ENCODE peak calls at places on chromosomes 3 and 15, in six cellular contexts. B, M, D, I, J and N are unnamed samples.

GRCh38 chr15:85402195-85402921 is 22.0 kb downstream of the AKAP13 start:
- DNase-seq in B (no peak), M (no peak), I (no peak), J (no peak), D (no peak), N (no peak)

GRCh38 chr15:45185903-45186770 is 1.6 kb downstream of the SHF start:
- DNase-seq in J (no peak), M (no peak), I (no peak), D (no peak), B (no peak), N (no peak)

GRCh38 chr3:45787551-45787950 is 8.8 kb downstream of the SLC6A20 start:
- DNase-seq in J (peak; percentile 3), B (peak; percentile 58), M (no peak), I (no peak), D (no peak), N (no peak)

GRCh38 chr15:81133782-81134461 is at the start of gene CFAP161:
- DNase-seq in I (no peak), B (no peak), D (peak; percentile 37), J (peak; percentile 75), M (peak; percentile 44), N (no peak)

GRCh38 chr3:177322846-177323245 is 125.6 kb upstream of the TBL1XR1 start:
- DNase-seq in J (no peak), I (no peak), D (no peak), B (no peak), M (no peak), N (no peak)

GRCh38 chr3:188827593-188827992 is 344.2 kb upstream of the TPRG1 start:
- DNase-seq in I (no peak), D (no peak), J (no peak), B (no peak), M (no peak), N (no peak)

GRCh38 chr15:39752991-39753390 is 29.6 kb downstream of the FSIP1 start:
- DNase-seq in J (no peak), D (no peak), B (no peak), I (no peak), M (no peak), N (no peak)

GRCh38 chr3:129277829-129278271 is 820 bp upstream of the HMCES start:
- DNase-seq in I (no peak), M (peak; percentile 19), B (no peak), J (no peak), D (no peak), N (no peak)

GRCh38 chr15:68385240-68385561 is 46.8 kb downstream of the ITGA11 start:
- DNase-seq in J (peak; percentile 7), I (no peak), M (no peak), B (peak; percentile 83), D (no peak), N (no peak)

GRCh38 chr3:125141596-125142417 is 70.7 kb downstream of the SLC12A8 start:
- DNase-seq in I (peak; percentile 72), B (no peak), D (no peak), J (peak; percentile 50), M (peak; percentile 74), N (no peak)

GRCh38 chr3:57226156-57226555 is 1.4 kb upstream of the APPL1 start:
- DNase-seq in I (no peak), J (no peak), D (no peak), M (no peak), B (no peak), N (no peak)

GRCh38 chr3:80677796-80678195 is 910.0 kb upstream of the ROBO1 start:
- DNase-seq in I (no peak), M (no peak), D (no peak), J (no peak), B (no peak), N (no peak)

GRCh38 chr15:99343836-99344551 is 92.7 kb downstream of the LRRC28 start:
- DNase-seq in D (no peak), J (no peak), B (no peak), M (peak; percentile 15), I (no peak), N (no peak)

GRCh38 chr3:72082121-72082715 is 297.3 kb upstream of the PROK2 start:
- DNase-seq in D (no peak), J (peak; percentile 44), I (peak; percentile 37), M (peak; percentile 48), B (no peak), N (no peak)

GRCh38 chr15:98126326-98127090 is 166.0 kb downstream of the ARRDC4 start:
- DNase-seq in J (no peak), M (no peak), I (no peak), D (no peak), B (no peak), N (no peak)

GRCh38 chr3:29338377-29338776 is 57.5 kb downstream of the RBMS3 start:
- DNase-seq in M (no peak), J (no peak), I (no peak), B (no peak), D (no peak), N (no peak)

GRCh38 chr15:64045774-64046346 is 425 bp downstream of the DAPK2 start:
- DNase-seq in B (no peak), I (no peak), J (peak; percentile 27), M (peak; percentile 29), D (no peak), N (no peak)

GRCh38 chr3:46378426-46378942 is 7.7 kb downstream of the CCR5 start:
- DNase-seq in M (peak; percentile 76), J (peak; percentile 68), B (peak; percentile 83), I (no peak), D (no peak), N (peak; percentile 45)

GRCh38 chr15:63402498-63403253 is 21.0 kb upstream of the CA12 start:
- DNase-seq in B (no peak), J (no peak), I (no peak), M (no peak), D (no peak), N (peak; percentile 12)

GRCh38 chr3:48289659-48290058 is 43.8 kb downstream of the SPINK8 start:
- DNase-seq in M (no peak), D (no peak), J (no peak), I (no peak), B (no peak), N (no peak)

DNA sequence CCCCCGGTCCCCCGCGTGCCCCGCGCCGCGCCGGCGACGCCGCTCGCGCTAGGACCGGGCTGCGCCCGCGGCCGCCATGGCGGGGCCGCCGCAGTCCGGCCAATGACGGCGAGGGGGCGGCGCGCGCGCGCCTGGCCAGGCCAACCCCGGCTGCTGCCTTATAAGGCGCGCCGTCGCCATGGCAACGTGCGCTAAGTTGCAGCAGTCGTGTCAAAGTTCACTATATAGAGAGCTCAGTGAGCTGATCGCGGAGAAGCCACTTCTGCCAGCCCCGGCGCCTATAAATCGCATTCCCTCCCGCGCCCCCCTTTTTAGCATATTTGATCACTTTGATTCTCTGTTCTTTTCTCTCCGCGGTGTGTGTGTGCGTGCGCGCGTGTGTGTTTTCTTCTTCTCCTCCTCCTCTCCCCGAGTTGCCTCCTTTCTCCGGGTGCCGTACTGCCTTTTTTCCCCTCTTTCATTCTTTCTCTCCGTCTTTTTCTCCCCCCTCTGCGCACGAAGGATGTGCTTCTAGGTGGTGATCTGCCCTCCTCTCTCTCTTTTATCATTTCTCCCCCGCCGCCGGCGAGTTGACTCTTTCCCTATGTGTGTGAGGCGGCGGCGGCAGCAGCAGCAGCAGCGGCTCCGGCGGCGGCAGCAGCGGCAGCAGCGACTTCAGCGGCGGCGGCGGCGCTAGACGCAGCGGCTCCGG is at the start of gene NR2F2:
- DNase-seq in I (peak; percentile 53), B (peak; percentile 98), J (peak; percentile 98), M (peak; percentile 94), D (peak; percentile 97), N (peak; percentile 87)
- TF ChIP-seq POLR2A in I (no peak), B (no peak), J (no peak), M (peak; percentile 95), D (peak; percentile 86), N (peak; percentile 57)

GRCh38 chr15:70762469-70763119 is 764 bp downstream of the UACA start:
- DNase-seq in I (peak; percentile 25), B (no peak), D (peak; percentile 45), M (peak; percentile 50), J (peak; percentile 56), N (no peak)
- TF ChIP-seq POLR2A in I (no peak), B (no peak), D (no peak), M (peak; percentile 25), J (no peak), N (peak; percentile 36)

GRCh38 chr3:127454968-127455367 is 135.6 kb downstream of the TPRA1 start:
- DNase-seq in J (no peak), I (no peak), M (no peak), D (no peak), B (no peak), N (no peak)
- TF ChIP-seq POLR2A in J (no peak), I (no peak), M (no peak), D (no peak), B (no peak), N (no peak)

GRCh38 chr15:100596792-100597191 is 5.2 kb downstream of the LINS1 start:
- DNase-seq in I (peak; percentile 6), J (peak; percentile 26), M (peak; percentile 48), B (no peak), D (peak; percentile 76), N (no peak)
- TF ChIP-seq POLR2A in I (no peak), J (no peak), M (no peak), B (no peak), D (no peak), N (no peak)

DNA sequence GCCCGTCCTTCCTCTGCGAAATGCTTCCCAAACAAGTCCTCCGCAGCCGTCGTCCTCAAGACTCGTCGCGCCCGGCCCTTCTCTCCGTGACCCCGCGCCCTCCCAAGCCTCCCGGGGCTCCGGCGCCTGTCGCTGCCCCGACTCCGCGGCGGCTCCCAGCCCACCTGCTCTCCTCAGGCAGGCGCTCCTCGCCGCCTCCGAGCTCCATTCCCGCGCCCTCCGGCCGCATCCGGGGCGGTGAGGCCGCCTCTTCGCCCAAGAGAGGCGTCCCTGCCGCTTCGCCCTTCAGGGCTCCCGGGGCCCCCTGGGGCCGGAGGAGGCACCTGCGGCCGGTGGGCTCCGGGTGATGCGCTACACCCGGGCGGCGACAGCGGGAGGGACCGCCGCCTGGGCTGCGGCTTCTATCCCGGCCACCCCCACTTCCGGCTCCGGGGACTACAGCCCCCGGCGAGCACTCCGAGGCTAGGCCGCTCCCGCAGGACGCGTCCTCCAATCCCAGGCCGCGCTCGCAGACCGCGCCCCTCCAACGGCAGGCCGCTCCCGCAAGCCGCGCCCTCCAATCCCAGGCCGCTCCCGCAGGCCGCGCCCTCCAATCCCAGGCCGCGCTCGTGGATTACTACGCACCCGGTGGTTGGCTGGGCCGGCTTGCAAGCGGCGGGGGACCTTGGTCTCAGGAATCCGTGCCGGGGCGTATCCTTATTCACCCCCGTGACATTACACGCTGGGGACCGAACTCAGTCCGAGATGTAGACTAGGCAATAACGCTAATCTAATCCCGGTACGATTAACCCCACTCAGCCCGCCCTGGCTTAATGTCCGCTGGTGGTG is at the start of gene RUBCN:
- DNase-seq in I (peak; percentile 86), J (peak; percentile 96), B (peak; percentile 96), D (peak; percentile 94), M (peak; percentile 97), N (peak; percentile 98)
- TF ChIP-seq POLR2A in I (peak; percentile 53), J (no peak), B (no peak), D (peak; percentile 13), M (peak; percentile 79), N (peak; percentile 49)